ENCODE peak calls at places on chromosomes 2 and 18, in eight cellular contexts. V is NCI-H2171 treated with DMSO at 0.1 percent for 48 hours; A is SK-MEL-5; F is activated naive CD4-positive, alpha-beta T cell; Z is NCI-H1048; B is amniotic stem cell; S is DND-41; M is M059J. Q is an unnamed sample.

GRCh38 chr2:171772373-171772772 is 85.1 kb downstream of the DYNC1I2 start:
- DNase-seq in V (no peak), A (no peak), F (no peak), Z (no peak), B (no peak), S (no peak), M (no peak), Q (no peak)

GRCh38 chr2:234304945-234305344 is 191.9 kb downstream of the ARL4C start:
- DNase-seq in V (peak), A (no peak), F (no peak), Z (no peak), B (no peak), S (no peak), M (peak), Q (no peak)

GRCh38 chr2:55048514-55048924 is 1.7 kb downstream of the RTN4 start:
- DNase-seq in V (peak), A (peak), F (no peak), Z (no peak), B (peak), S (no peak), M (peak), Q (peak)

GRCh38 chr2:10963155-10963554 is 51.4 kb downstream of the KCNF1 start:
- DNase-seq in V (peak), A (no peak), F (no peak), Z (no peak), B (no peak), S (no peak), M (peak), Q (peak)

GRCh38 chr2:240502430-240503121 is 55.2 kb downstream of the ANKMY1 start:
- DNase-seq in V (no peak), A (no peak), F (no peak), Z (no peak), B (no peak), S (peak), M (no peak), Q (no peak)

GRCh38 chr2:192162392-192163042 is 32.2 kb downstream of the TMEFF2 start:
- DNase-seq in V (peak), A (peak), F (peak), Z (peak), B (peak), S (peak), M (peak), Q (peak)

GRCh38 chr2:201985740-201986735 is 47.6 kb upstream of the FZD7 start:
- DNase-seq in V (peak), A (peak), F (no peak), Z (no peak), B (no peak), S (no peak), M (peak), Q (no peak)

GRCh38 chr18:73690222-73690621 is 457.4 kb downstream of the FBXO15 start:
- DNase-seq in V (no peak), A (no peak), F (no peak), Z (no peak), B (no peak), S (no peak), M (no peak), Q (no peak)

GRCh38 chr2:50535971-50536759 is 495.8 kb downstream of the NRXN1 start:
- DNase-seq in V (peak), A (peak), F (no peak), Z (no peak), B (no peak), S (no peak), M (peak), Q (peak)

GRCh38 chr2:105746177-105747080 is 1.7 kb downstream of the NCK2 start:
- DNase-seq in V (no peak), A (peak), F (peak), Z (peak), B (no peak), S (peak), M (no peak), Q (no peak)

Q was measured in pons.